ENCODE peak calls at places on chromosomes 16 and 17, in six cellular contexts. Y is astrocyte, T is brain microvascular endothelial cell, N is endothelial cell of umbilical vein, X is cardiac muscle cell, U is H1. O is an unnamed sample.
A peak's percentile ranks its signal among the peaks of the same experiment; 100 is the strongest.

GRCh38 chr17:75738218-75738802 is 17.1 kb downstream of the ITGB4 start:
- DNase-seq in Y (no peak), T (peak; percentile 18), N (no peak), X (peak; percentile 43), U (no peak), O (no peak)

GRCh38 chr17:76556759-76557367 is 17.0 kb downstream of the PRCD start:
- DNase-seq in Y (no peak), T (no peak), N (no peak), X (peak; percentile 83), U (no peak), O (peak; percentile 69)

GRCh38 chr17:1834378-1835149 is 4.8 kb downstream of the RPA1 start:
- DNase-seq in Y (no peak), T (no peak), N (no peak), X (no peak), U (no peak), O (no peak)

GRCh38 chr16:17397499-17397891 is 73.3 kb downstream of the XYLT1 start:
- DNase-seq in Y (peak; percentile 79), T (no peak), N (peak; percentile 79), X (peak; percentile 66), U (no peak), O (no peak)

GRCh38 chr17:15886221-15886620 is 58.7 kb upstream of the ADORA2B start:
- DNase-seq in Y (no peak), T (no peak), N (no peak), X (no peak), U (no peak), O (no peak)

GRCh38 chr17:71936977-71937376 is 183.8 kb upstream of the SOX9 start:
- DNase-seq in Y (no peak), T (no peak), N (no peak), X (no peak), U (no peak), O (peak; percentile 2)

GRCh38 chr16:73339821-73340220 is 291.9 kb upstream of the ZFHX3 start:
- DNase-seq in Y (no peak), T (no peak), N (no peak), X (no peak), U (no peak), O (no peak)

GRCh38 chr16:19088341-19088916 is 21.0 kb downstream of the COQ7 start:
- DNase-seq in Y (no peak), T (no peak), N (peak; percentile 64), X (no peak), U (no peak), O (no peak)

GRCh38 chr16:81558444-81559175 is 114.0 kb downstream of the CMIP start:
- DNase-seq in Y (no peak), T (no peak), N (no peak), X (no peak), U (no peak), O (no peak)

GRCh38 chr17:81868674-81869220 is 2.4 kb downstream of the ARHGDIA start:
- DNase-seq in Y (peak; percentile 81), T (peak; percentile 79), N (no peak), X (peak; percentile 92), U (no peak), O (peak; percentile 58)

GRCh38 chr16:75027520-75028300 is 28.9 kb downstream of the ZNRF1 start:
- DNase-seq in Y (peak; percentile 38), T (no peak), N (peak; percentile 44), X (no peak), U (no peak), O (no peak)
- H3K27ac ChIP-seq in Y (peak overlapping the region; percentile 32), T (peak overlapping the region; percentile 85), N (peak overlapping the region; percentile 6), X (peak overlapping the region; percentile 27), U (no peak overlapping the region), O (no peak overlapping the region)

GRCh38 chr17:45104907-45105624 is 27.2 kb downstream of the PLCD3 start:
- DNase-seq in Y (no peak), T (no peak), N (no peak), X (no peak), U (no peak), O (no peak)

GRCh38 chr17:45103269-45103795 is 29.0 kb downstream of the PLCD3 start:
- DNase-seq in Y (no peak), T (no peak), N (no peak), X (no peak), U (no peak), O (no peak)

GRCh38 chr17:45102856-45103255 is 29.5 kb downstream of the PLCD3 start:
- DNase-seq in Y (no peak), T (no peak), N (no peak), X (no peak), U (no peak), O (peak; percentile 48)

GRCh38 chr17:45104497-45104896 is 27.8 kb downstream of the PLCD3 start:
- DNase-seq in Y (no peak), T (no peak), N (no peak), X (no peak), U (no peak), O (no peak)

GRCh38 chr17:45104029-45104428 is 28.3 kb downstream of the PLCD3 start:
- DNase-seq in Y (no peak), T (no peak), N (no peak), X (no peak), U (no peak), O (no peak)
- H3K27ac ChIP-seq in Y (no peak overlapping the region), T (no peak overlapping the region), N (no peak overlapping the region), X (no peak overlapping the region), U (no peak overlapping the region), O (no peak overlapping the region)

DNA sequence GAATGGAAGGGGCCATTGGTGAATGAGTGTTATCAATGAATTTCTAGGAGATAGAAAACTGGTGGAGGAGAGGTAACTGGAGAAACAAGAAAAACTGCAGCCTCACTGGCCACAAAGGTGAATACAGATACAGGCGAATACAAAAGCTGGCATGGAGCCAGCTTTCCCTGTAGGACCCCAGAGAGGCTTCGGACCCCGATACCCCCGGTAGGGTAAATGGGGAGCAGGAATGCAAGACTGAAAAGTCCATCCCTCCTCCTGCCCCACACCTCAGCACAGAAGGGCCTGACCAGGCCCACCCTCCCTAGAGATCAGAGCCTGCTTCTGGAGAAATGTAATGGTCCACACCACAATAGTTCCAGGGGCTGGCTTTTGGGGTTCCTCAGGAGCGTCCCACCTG is 4.9 kb upstream of the MYLK3 start:
- DNase-seq in Y (no peak), T (no peak), N (no peak), X (no peak), U (no peak), O (no peak)
- H3K27ac ChIP-seq in Y (no peak overlapping the region), T (no peak overlapping the region), N (no peak overlapping the region), X (peak overlapping the region; percentile 95), U (no peak overlapping the region), O (no peak overlapping the region)

DNA sequence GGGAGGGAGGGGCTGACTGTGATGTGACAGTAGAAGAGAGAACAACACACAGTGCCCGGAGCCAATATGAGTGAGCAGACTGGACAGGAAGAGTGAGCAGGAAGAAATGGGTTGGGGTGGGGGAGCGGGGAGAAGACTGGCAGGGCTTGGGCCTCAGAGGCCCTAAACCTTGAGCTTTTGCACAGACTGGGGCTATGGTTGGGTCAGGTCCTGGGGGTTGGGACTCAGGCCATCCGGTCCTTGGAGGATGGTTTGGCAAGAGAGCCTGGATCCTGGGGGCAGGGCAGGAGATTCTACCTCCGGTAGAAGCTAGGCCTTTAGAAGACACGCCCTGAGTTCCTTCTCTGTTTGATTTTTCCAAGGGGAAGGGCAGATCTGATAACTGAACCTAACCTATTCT is 1.1 kb downstream of the CAMTA2 start:
- DNase-seq in Y (no peak), T (no peak), N (peak; percentile 40), X (peak; percentile 30), U (no peak), O (no peak)
- H3K27ac ChIP-seq in Y (no peak overlapping the region), T (no peak overlapping the region), N (peak overlapping the region; percentile 66), X (peak overlapping the region; percentile 44), U (no peak overlapping the region), O (no peak overlapping the region)

O was measured in trophoblast cell.